ENCODE peak calls at places on chromosomes 16 and 17, in seven cellular contexts. One of them, this sample, is unnamed.

GRCh38 chr17:12568358-12569251 is 97.1 kb upstream of the MYOCD start:
- DNase-seq in Panc1: no peak
- DNase-seq in esophagus muscularis mucosa: no peak
- DNase-seq in HL-60: no peak
- DNase-seq in breast epithelium: no peak
- DNase-seq in HCT116: no peak
- DNase-seq in vagina: no peak
- DNase-seq in this sample: no peak

GRCh38 chr17:2025622-2026309 is 632 bp upstream of the RTN4RL1 start:
- DNase-seq in breast epithelium: peak
- DNase-seq in HL-60: peak
- DNase-seq in esophagus muscularis mucosa: no peak
- DNase-seq in HCT116: no peak
- DNase-seq in Panc1: no peak
- DNase-seq in vagina: no peak
- DNase-seq in this sample: no peak

GRCh38 chr16:73065617-73066313 is 17.8 kb upstream of the ZFHX3 start:
- DNase-seq in Panc1: no peak
- DNase-seq in HL-60: no peak
- DNase-seq in breast epithelium: no peak
- DNase-seq in HCT116: no peak
- DNase-seq in vagina: no peak
- DNase-seq in esophagus muscularis mucosa: no peak
- DNase-seq in this sample: no peak

GRCh38 chr16:66093217-66093616 is 273.3 kb upstream of the CDH5 start:
- DNase-seq in HCT116: no peak
- DNase-seq in HL-60: no peak
- DNase-seq in breast epithelium: no peak
- DNase-seq in Panc1: no peak
- DNase-seq in vagina: no peak
- DNase-seq in esophagus muscularis mucosa: peak
- DNase-seq in this sample: no peak

GRCh38 chr16:85206472-85207356 is 94.4 kb upstream of the CIBAR2 start:
- DNase-seq in vagina: no peak
- DNase-seq in HL-60: no peak
- DNase-seq in esophagus muscularis mucosa: no peak
- DNase-seq in HCT116: no peak
- DNase-seq in Panc1: no peak
- DNase-seq in breast epithelium: no peak
- DNase-seq in this sample: no peak

GRCh38 chr17:66190738-66191606 is 961 bp downstream of the CEP112 start:
- DNase-seq in esophagus muscularis mucosa: no peak
- DNase-seq in vagina: no peak
- DNase-seq in HCT116: no peak
- DNase-seq in breast epithelium: no peak
- DNase-seq in HL-60: no peak
- DNase-seq in Panc1: no peak
- DNase-seq in this sample: no peak

GRCh38 chr17:83182620-83183063 is 103.2 kb downstream of the METRNL start:
- DNase-seq in Panc1: no peak
- DNase-seq in HL-60: no peak
- DNase-seq in HCT116: no peak
- DNase-seq in breast epithelium: peak
- DNase-seq in vagina: peak
- DNase-seq in esophagus muscularis mucosa: peak
- DNase-seq in this sample: no peak

GRCh38 chr16:80652441-80652840 is 111.6 kb downstream of the DYNLRB2 start:
- DNase-seq in HCT116: no peak
- DNase-seq in Panc1: no peak
- DNase-seq in breast epithelium: no peak
- DNase-seq in vagina: no peak
- DNase-seq in HL-60: no peak
- DNase-seq in esophagus muscularis mucosa: no peak
- DNase-seq in this sample: no peak

GRCh38 chr17:66994943-66995535 is 30.5 kb downstream of the CACNG4 start:
- DNase-seq in Panc1: no peak
- DNase-seq in vagina: no peak
- DNase-seq in esophagus muscularis mucosa: no peak
- DNase-seq in HL-60: no peak
- DNase-seq in HCT116: no peak
- DNase-seq in breast epithelium: no peak
- DNase-seq in this sample: no peak

GRCh38 chr17:76273435-76273921 is 8.3 kb downstream of the UBALD2 start:
- DNase-seq in esophagus muscularis mucosa: no peak
- DNase-seq in breast epithelium: no peak
- DNase-seq in HCT116: no peak
- DNase-seq in vagina: no peak
- DNase-seq in HL-60: no peak
- DNase-seq in Panc1: no peak
- DNase-seq in this sample: no peak

GRCh38 chr16:48194828-48195566 is 39.2 kb upstream of the ABCC12 start:
- DNase-seq in Panc1: no peak
- DNase-seq in esophagus muscularis mucosa: no peak
- DNase-seq in HL-60: peak
- DNase-seq in vagina: no peak
- DNase-seq in HCT116: no peak
- DNase-seq in breast epithelium: no peak
- DNase-seq in this sample: no peak

GRCh38 chr16:67277294-67277998 is 1.9 kb upstream of the PLEKHG4 start:
- DNase-seq in esophagus muscularis mucosa: no peak
- DNase-seq in HL-60: peak
- DNase-seq in Panc1: peak
- DNase-seq in breast epithelium: peak
- DNase-seq in vagina: no peak
- DNase-seq in HCT116: peak
- DNase-seq in this sample: no peak

GRCh38 chr17:22704674-22705073 is 1012.4 kb downstream of the KCNJ18 start:
- DNase-seq in vagina: no peak
- DNase-seq in breast epithelium: no peak
- DNase-seq in HL-60: peak
- DNase-seq in Panc1: no peak
- DNase-seq in esophagus muscularis mucosa: no peak
- DNase-seq in HCT116: no peak
- DNase-seq in this sample: no peak

GRCh38 chr16:4372578-4373355 is 1.1 kb downstream of the VASN start:
- DNase-seq in esophagus muscularis mucosa: no peak
- DNase-seq in Panc1: no peak
- DNase-seq in vagina: no peak
- DNase-seq in breast epithelium: no peak
- DNase-seq in HCT116: no peak
- DNase-seq in HL-60: no peak
- DNase-seq in this sample: no peak

GRCh38 chr16:19808061-19808621 is 76.5 kb downstream of the GPRC5B start:
- DNase-seq in HL-60: no peak
- DNase-seq in esophagus muscularis mucosa: no peak
- DNase-seq in Panc1: no peak
- DNase-seq in HCT116: no peak
- DNase-seq in breast epithelium: no peak
- DNase-seq in vagina: no peak
- DNase-seq in this sample: no peak

GRCh38 chr16:714079-714478 is 839 bp upstream of the METRN start:
- DNase-seq in esophagus muscularis mucosa: no peak
- DNase-seq in Panc1: no peak
- DNase-seq in HL-60: no peak
- DNase-seq in HCT116: no peak
- DNase-seq in vagina: no peak
- DNase-seq in breast epithelium: no peak
- DNase-seq in this sample: no peak

GRCh38 chr16:333406-334094 is 19.0 kb downstream of the AXIN1 start:
- DNase-seq in esophagus muscularis mucosa: no peak
- DNase-seq in HCT116: no peak
- DNase-seq in Panc1: no peak
- DNase-seq in vagina: no peak
- DNase-seq in breast epithelium: no peak
- DNase-seq in HL-60: no peak
- DNase-seq in this sample: no peak

GRCh38 chr17:78957076-78957475 is 22.6 kb downstream of the LGALS3BP start:
- DNase-seq in HL-60: no peak
- DNase-seq in esophagus muscularis mucosa: no peak
- DNase-seq in Panc1: no peak
- DNase-seq in breast epithelium: no peak
- DNase-seq in HCT116: no peak
- DNase-seq in vagina: no peak
- DNase-seq in this sample: no peak

GRCh38 chr17:64130559-64131001 is 636 bp upstream of the ERN1 start:
- DNase-seq in breast epithelium: no peak
- DNase-seq in vagina: peak
- DNase-seq in HCT116: no peak
- DNase-seq in Panc1: no peak
- DNase-seq in esophagus muscularis mucosa: no peak
- DNase-seq in HL-60: no peak
- DNase-seq in this sample: no peak

GRCh38 chr16:11016524-11016988 is 72.2 kb downstream of the CLEC16A start:
- DNase-seq in Panc1: no peak
- DNase-seq in breast epithelium: no peak
- DNase-seq in HCT116: no peak
- DNase-seq in esophagus muscularis mucosa: no peak
- DNase-seq in vagina: no peak
- DNase-seq in HL-60: no peak
- DNase-seq in this sample: no peak

GRCh38 chr16:2846511-2847310 is 11.3 kb downstream of the PRSS22 start:
- DNase-seq in vagina: no peak
- DNase-seq in esophagus muscularis mucosa: no peak
- DNase-seq in HCT116: no peak
- DNase-seq in breast epithelium: no peak
- DNase-seq in HL-60: no peak
- DNase-seq in Panc1: peak
- DNase-seq in this sample: no peak

GRCh38 chr17:18121201-18121600 is 12.6 kb downstream of the MYO15A start:
- DNase-seq in vagina: no peak
- DNase-seq in esophagus muscularis mucosa: no peak
- DNase-seq in HCT116: no peak
- DNase-seq in breast epithelium: no peak
- DNase-seq in HL-60: no peak
- DNase-seq in Panc1: no peak
- DNase-seq in this sample: no peak

GRCh38 chr16:60100371-60100770 is 1366.3 kb upstream of the GOT2 start:
- DNase-seq in HCT116: no peak
- DNase-seq in vagina: no peak
- DNase-seq in esophagus muscularis mucosa: no peak
- DNase-seq in HL-60: no peak
- DNase-seq in breast epithelium: no peak
- DNase-seq in Panc1: no peak
- DNase-seq in this sample: no peak

GRCh38 chr17:29717817-29718216 is 95.1 kb upstream of the CORO6 start:
- DNase-seq in breast epithelium: no peak
- DNase-seq in HL-60: no peak
- DNase-seq in esophagus muscularis mucosa: no peak
- DNase-seq in Panc1: no peak
- DNase-seq in vagina: no peak
- DNase-seq in HCT116: no peak
- DNase-seq in this sample: no peak

GRCh38 chr17:61551255-61551742 is 39.7 kb downstream of the NACA2 start:
- DNase-seq in HCT116: peak
- DNase-seq in vagina: no peak
- DNase-seq in Panc1: no peak
- DNase-seq in breast epithelium: no peak
- DNase-seq in HL-60: no peak
- DNase-seq in esophagus muscularis mucosa: no peak
- DNase-seq in this sample: no peak

GRCh38 chr17:69625449-69625848 is 211.0 kb downstream of the MAP2K6 start:
- DNase-seq in Panc1: no peak
- DNase-seq in HL-60: no peak
- DNase-seq in esophagus muscularis mucosa: no peak
- DNase-seq in HCT116: no peak
- DNase-seq in vagina: no peak
- DNase-seq in breast epithelium: no peak
- DNase-seq in this sample: no peak
- TF ChIP-seq POLR2AphosphoS5 in Panc1: no peak
- TF ChIP-seq POLR2AphosphoS5 in HL-60: no peak
- TF ChIP-seq POLR2AphosphoS5 in esophagus muscularis mucosa: no peak
- TF ChIP-seq POLR2AphosphoS5 in HCT116: no peak
- TF ChIP-seq POLR2AphosphoS5 in vagina: no peak
- TF ChIP-seq POLR2AphosphoS5 in breast epithelium: no peak
- TF ChIP-seq POLR2AphosphoS5 in this sample: no peak

GRCh38 chr17:80103061-80103481 is 1.7 kb downstream of the GAA start:
- DNase-seq in breast epithelium: no peak
- DNase-seq in vagina: no peak
- DNase-seq in esophagus muscularis mucosa: no peak
- DNase-seq in HCT116: no peak
- DNase-seq in Panc1: no peak
- DNase-seq in HL-60: no peak
- DNase-seq in this sample: no peak

GRCh38 chr17:80101946-80102706 is 745 bp downstream of the GAA start:
- DNase-seq in HCT116: no peak
- DNase-seq in esophagus muscularis mucosa: no peak
- DNase-seq in breast epithelium: no peak
- DNase-seq in vagina: no peak
- DNase-seq in Panc1: no peak
- DNase-seq in HL-60: peak
- DNase-seq in this sample: no peak

GRCh38 chr17:80100035-80100323 is 1.4 kb upstream of the GAA start:
- DNase-seq in HL-60: no peak
- DNase-seq in esophagus muscularis mucosa: no peak
- DNase-seq in Panc1: no peak
- DNase-seq in HCT116: no peak
- DNase-seq in vagina: no peak
- DNase-seq in breast epithelium: no peak
- DNase-seq in this sample: no peak

GRCh38 chr17:80099291-80100034 is 1.9 kb upstream of the GAA start:
- DNase-seq in vagina: no peak
- DNase-seq in esophagus muscularis mucosa: no peak
- DNase-seq in HCT116: no peak
- DNase-seq in breast epithelium: no peak
- DNase-seq in HL-60: no peak
- DNase-seq in Panc1: no peak
- DNase-seq in this sample: no peak

GRCh38 chr17:80101160-80101945 is at the start of gene GAA:
- DNase-seq in breast epithelium: peak
- DNase-seq in HL-60: peak
- DNase-seq in HCT116: peak
- DNase-seq in vagina: no peak
- DNase-seq in Panc1: no peak
- DNase-seq in esophagus muscularis mucosa: no peak
- DNase-seq in this sample: peak
- TF ChIP-seq POLR2AphosphoS5 in breast epithelium: peak
- TF ChIP-seq POLR2AphosphoS5 in HL-60: no peak
- TF ChIP-seq POLR2AphosphoS5 in HCT116: peak
- TF ChIP-seq POLR2AphosphoS5 in vagina: no peak
- TF ChIP-seq POLR2AphosphoS5 in Panc1: peak
- TF ChIP-seq POLR2AphosphoS5 in esophagus muscularis mucosa: peak
- TF ChIP-seq POLR2AphosphoS5 in this sample: no peak

DNA sequence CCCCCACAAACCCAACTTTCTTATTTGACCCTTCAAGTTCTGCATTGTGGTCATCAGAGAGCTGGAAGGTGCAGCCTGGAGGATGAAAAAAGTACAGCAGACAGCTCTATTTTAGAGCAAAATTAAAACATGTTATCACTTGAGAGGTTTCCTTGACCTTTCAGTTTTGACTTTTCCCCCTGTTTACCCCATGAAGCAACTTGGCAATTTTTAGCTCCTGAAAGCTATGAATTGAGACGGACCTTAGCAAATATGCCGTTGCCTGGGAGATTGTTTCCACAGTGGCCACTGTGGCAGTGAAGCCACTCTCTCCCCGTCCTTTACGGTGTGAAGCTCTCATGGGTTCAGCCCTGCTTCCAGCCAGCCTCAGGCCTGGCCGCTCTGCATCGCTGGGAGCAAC is 398.6 kb downstream of the CPPED1 start:
- DNase-seq in HL-60: no peak
- DNase-seq in HCT116: no peak
- DNase-seq in breast epithelium: no peak
- DNase-seq in vagina: no peak
- DNase-seq in Panc1: no peak
- DNase-seq in esophagus muscularis mucosa: no peak
- DNase-seq in this sample: peak
- TF ChIP-seq POLR2AphosphoS5 in HL-60: no peak
- TF ChIP-seq POLR2AphosphoS5 in HCT116: no peak
- TF ChIP-seq POLR2AphosphoS5 in breast epithelium: no peak
- TF ChIP-seq POLR2AphosphoS5 in vagina: no peak
- TF ChIP-seq POLR2AphosphoS5 in Panc1: no peak
- TF ChIP-seq POLR2AphosphoS5 in esophagus muscularis mucosa: no peak
- TF ChIP-seq POLR2AphosphoS5 in this sample: no peak

GRCh38 chr16:75593825-75594820 is 27.9 kb downstream of the GABARAPL2 start:
- DNase-seq in HCT116: no peak
- DNase-seq in breast epithelium: no peak
- DNase-seq in Panc1: no peak
- DNase-seq in HL-60: peak
- DNase-seq in vagina: no peak
- DNase-seq in esophagus muscularis mucosa: no peak
- DNase-seq in this sample: no peak
- TF ChIP-seq POLR2AphosphoS5 in HCT116: no peak
- TF ChIP-seq POLR2AphosphoS5 in breast epithelium: no peak
- TF ChIP-seq POLR2AphosphoS5 in Panc1: no peak
- TF ChIP-seq POLR2AphosphoS5 in HL-60: peak
- TF ChIP-seq POLR2AphosphoS5 in vagina: no peak
- TF ChIP-seq POLR2AphosphoS5 in esophagus muscularis mucosa: no peak
- TF ChIP-seq POLR2AphosphoS5 in this sample: no peak